ENCODE peak calls at places on chromosomes 16 and 17, in six cellular contexts. One of them, this sample, is unnamed.
A peak's percentile ranks its signal among the peaks of the same experiment; 100 is the strongest.

GRCh38 chr17:35372846-35373531 is 432 bp downstream of the SLFN11 start:
- DNase-seq in GM12878: no peak
- DNase-seq in A549: no peak
- DNase-seq in HCT116: no peak
- DNase-seq in endothelial cell of umbilical vein: peak; percentile 28
- DNase-seq in K562: no peak
- DNase-seq in this sample: no peak

GRCh38 chr16:2715519-2715918 is 4.5 kb downstream of the PRSS27 start:
- DNase-seq in GM12878: no peak
- DNase-seq in A549: no peak
- DNase-seq in HCT116: no peak
- DNase-seq in endothelial cell of umbilical vein: peak; percentile 49
- DNase-seq in K562: peak; percentile 80
- DNase-seq in this sample: peak; percentile 80

GRCh38 chr17:77285594-77286390 is 145.0 kb downstream of the SEC14L1 start:
- DNase-seq in GM12878: no peak
- DNase-seq in A549: peak; percentile 89
- DNase-seq in HCT116: no peak
- DNase-seq in endothelial cell of umbilical vein: no peak
- DNase-seq in K562: no peak
- DNase-seq in this sample: no peak

GRCh38 chr17:2697611-2698162 is 13.9 kb downstream of the CLUH start:
- DNase-seq in GM12878: no peak
- DNase-seq in A549: no peak
- DNase-seq in HCT116: no peak
- DNase-seq in endothelial cell of umbilical vein: no peak
- DNase-seq in K562: no peak
- DNase-seq in this sample: no peak

GRCh38 chr17:77606146-77606864 is 352.2 kb upstream of the TNRC6C start:
- DNase-seq in GM12878: no peak
- DNase-seq in A549: no peak
- DNase-seq in HCT116: no peak
- DNase-seq in endothelial cell of umbilical vein: no peak
- DNase-seq in K562: no peak
- DNase-seq in this sample: peak; percentile 37

GRCh38 chr17:77280304-77280910 is 139.6 kb downstream of the SEC14L1 start:
- DNase-seq in GM12878: no peak
- DNase-seq in A549: no peak
- DNase-seq in HCT116: peak; percentile 68
- DNase-seq in endothelial cell of umbilical vein: peak; percentile 53
- DNase-seq in K562: no peak
- DNase-seq in this sample: no peak

GRCh38 chr17:75549246-75550138 is 24.0 kb downstream of the LLGL2 start:
- DNase-seq in GM12878: no peak
- DNase-seq in A549: peak; percentile 70
- DNase-seq in HCT116: peak; percentile 63
- DNase-seq in endothelial cell of umbilical vein: no peak
- DNase-seq in K562: no peak
- DNase-seq in this sample: peak; percentile 86

GRCh38 chr16:4021070-4021779 is 95.0 kb downstream of the ADCY9 start:
- DNase-seq in GM12878: no peak
- DNase-seq in A549: peak; percentile 25
- DNase-seq in HCT116: no peak
- DNase-seq in endothelial cell of umbilical vein: no peak
- DNase-seq in K562: no peak
- DNase-seq in this sample: no peak

GRCh38 chr16:54265558-54266213 is 20.9 kb downstream of the IRX3 start:
- DNase-seq in GM12878: no peak
- DNase-seq in A549: no peak
- DNase-seq in HCT116: no peak
- DNase-seq in endothelial cell of umbilical vein: no peak
- DNase-seq in K562: no peak
- DNase-seq in this sample: no peak

GRCh38 chr17:72974605-72975232 is 117.8 kb downstream of the SLC39A11 start:
- DNase-seq in GM12878: no peak
- DNase-seq in A549: peak; percentile 55
- DNase-seq in HCT116: no peak
- DNase-seq in endothelial cell of umbilical vein: no peak
- DNase-seq in K562: no peak
- DNase-seq in this sample: no peak

GRCh38 chr17:73976676-73977521 is 226.6 kb upstream of the RPL38 start:
- DNase-seq in GM12878: no peak
- DNase-seq in A549: no peak
- DNase-seq in HCT116: no peak
- DNase-seq in endothelial cell of umbilical vein: no peak
- DNase-seq in K562: peak; percentile 59
- DNase-seq in this sample: no peak

DNA sequence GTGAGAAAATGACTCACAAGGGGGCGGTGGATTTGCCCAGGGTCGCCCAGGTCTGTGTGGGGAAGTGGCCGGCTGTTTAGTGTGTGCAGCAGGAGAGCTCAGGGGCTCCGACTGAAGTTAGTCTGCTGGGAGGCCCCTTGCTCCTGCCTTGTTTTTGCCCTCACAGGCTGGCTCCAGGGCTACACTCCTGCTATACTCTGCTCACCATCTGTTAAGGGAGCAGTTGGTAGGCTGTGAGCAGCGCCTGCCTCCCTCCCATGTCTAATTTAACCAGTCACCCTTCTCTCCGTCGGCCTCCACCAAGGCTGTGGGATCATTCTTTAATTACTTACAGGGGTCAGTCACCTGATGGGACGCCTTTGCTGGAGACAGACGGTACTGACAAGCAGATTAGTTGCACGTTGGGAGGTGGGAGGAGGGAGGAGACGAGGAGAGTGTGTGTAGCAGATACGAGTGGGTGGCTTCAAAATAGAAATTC is 35.5 kb downstream of the KSR1 start:
- DNase-seq in GM12878: no peak
- DNase-seq in A549: no peak
- DNase-seq in HCT116: no peak
- DNase-seq in endothelial cell of umbilical vein: no peak
- DNase-seq in K562: peak; percentile 94
- DNase-seq in this sample: no peak
- TF ChIP-seq MAX in GM12878: no peak
- TF ChIP-seq MAX in A549: no peak
- TF ChIP-seq MAX in HCT116: no peak
- TF ChIP-seq MAX in endothelial cell of umbilical vein: no peak
- TF ChIP-seq MAX in K562: peak; percentile 48
- TF ChIP-seq MAX in this sample: no peak

GRCh38 chr17:33056392-33057146 is 64.9 kb downstream of the SPACA3 start:
- DNase-seq in GM12878: no peak
- DNase-seq in A549: no peak
- DNase-seq in HCT116: no peak
- DNase-seq in endothelial cell of umbilical vein: no peak
- DNase-seq in K562: no peak
- DNase-seq in this sample: no peak

GRCh38 chr17:33055171-33055611 is 63.5 kb downstream of the SPACA3 start:
- DNase-seq in GM12878: no peak
- DNase-seq in A549: no peak
- DNase-seq in HCT116: no peak
- DNase-seq in endothelial cell of umbilical vein: no peak
- DNase-seq in K562: no peak
- DNase-seq in this sample: no peak

GRCh38 chr17:33053641-33054040 is 62.0 kb downstream of the SPACA3 start:
- DNase-seq in GM12878: no peak
- DNase-seq in A549: no peak
- DNase-seq in HCT116: no peak
- DNase-seq in endothelial cell of umbilical vein: no peak
- DNase-seq in K562: no peak
- DNase-seq in this sample: no peak

GRCh38 chr17:33055746-33056145 is 64.1 kb downstream of the SPACA3 start:
- DNase-seq in GM12878: no peak
- DNase-seq in A549: no peak
- DNase-seq in HCT116: no peak
- DNase-seq in endothelial cell of umbilical vein: no peak
- DNase-seq in K562: no peak
- DNase-seq in this sample: no peak

GRCh38 chr17:33057564-33057963 is 65.9 kb downstream of the SPACA3 start:
- DNase-seq in GM12878: no peak
- DNase-seq in A549: no peak
- DNase-seq in HCT116: no peak
- DNase-seq in endothelial cell of umbilical vein: no peak
- DNase-seq in K562: no peak
- DNase-seq in this sample: no peak
- TF ChIP-seq MAX in GM12878: no peak
- TF ChIP-seq MAX in A549: no peak
- TF ChIP-seq MAX in HCT116: no peak
- TF ChIP-seq MAX in endothelial cell of umbilical vein: no peak
- TF ChIP-seq MAX in K562: no peak
- TF ChIP-seq MAX in this sample: no peak

GRCh38 chr16:84851192-84852127 is 31.7 kb downstream of the CRISPLD2 start:
- DNase-seq in GM12878: no peak
- DNase-seq in A549: peak; percentile 91
- DNase-seq in HCT116: no peak
- DNase-seq in endothelial cell of umbilical vein: no peak
- DNase-seq in K562: no peak
- DNase-seq in this sample: no peak
- TF ChIP-seq MAX in GM12878: no peak
- TF ChIP-seq MAX in A549: peak; percentile 89
- TF ChIP-seq MAX in HCT116: no peak
- TF ChIP-seq MAX in endothelial cell of umbilical vein: no peak
- TF ChIP-seq MAX in K562: peak; percentile 29
- TF ChIP-seq MAX in this sample: no peak

GRCh38 chr16:31377210-31377903 is 15.8 kb upstream of the ITGAD start:
- DNase-seq in GM12878: no peak
- DNase-seq in A549: no peak
- DNase-seq in HCT116: no peak
- DNase-seq in endothelial cell of umbilical vein: no peak
- DNase-seq in K562: no peak
- DNase-seq in this sample: no peak

GRCh38 chr16:31386157-31386984 is 6.8 kb upstream of the ITGAD start:
- DNase-seq in GM12878: no peak
- DNase-seq in A549: peak; percentile 49
- DNase-seq in HCT116: peak; percentile 54
- DNase-seq in endothelial cell of umbilical vein: no peak
- DNase-seq in K562: peak; percentile 25
- DNase-seq in this sample: no peak

GRCh38 chr16:31385680-31386079 is 7.5 kb upstream of the ITGAD start:
- DNase-seq in GM12878: no peak
- DNase-seq in A549: no peak
- DNase-seq in HCT116: peak; percentile 15
- DNase-seq in endothelial cell of umbilical vein: no peak
- DNase-seq in K562: no peak
- DNase-seq in this sample: no peak

GRCh38 chr16:31380201-31380600 is 12.9 kb upstream of the ITGAD start:
- DNase-seq in GM12878: no peak
- DNase-seq in A549: no peak
- DNase-seq in HCT116: no peak
- DNase-seq in endothelial cell of umbilical vein: no peak
- DNase-seq in K562: no peak
- DNase-seq in this sample: no peak

GRCh38 chr16:31382485-31383161 is 10.5 kb upstream of the ITGAD start:
- DNase-seq in GM12878: no peak
- DNase-seq in A549: peak; percentile 60
- DNase-seq in HCT116: peak; percentile 33
- DNase-seq in endothelial cell of umbilical vein: peak; percentile 35
- DNase-seq in K562: peak; percentile 73
- DNase-seq in this sample: peak; percentile 88
- TF ChIP-seq MAX in GM12878: no peak
- TF ChIP-seq MAX in A549: no peak
- TF ChIP-seq MAX in HCT116: no peak
- TF ChIP-seq MAX in endothelial cell of umbilical vein: no peak
- TF ChIP-seq MAX in K562: no peak
- TF ChIP-seq MAX in this sample: no peak

DNA sequence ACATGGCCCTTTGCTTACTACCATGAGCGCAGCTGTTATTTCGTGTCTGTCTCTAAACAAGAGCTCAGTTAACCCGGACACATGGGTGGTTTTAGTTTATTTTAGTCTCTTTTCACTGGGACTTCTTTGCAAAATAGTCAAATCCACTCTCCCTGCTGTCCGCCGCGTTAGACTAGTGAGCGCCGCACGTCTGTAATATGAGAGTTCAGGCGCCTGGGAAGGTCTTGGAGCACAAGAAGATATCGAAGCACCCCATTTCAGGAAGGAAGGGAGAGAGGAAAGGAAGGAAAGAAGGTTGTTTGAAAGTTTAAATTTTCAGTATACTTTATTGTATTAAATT is 111.0 kb upstream of the CHMP6 start:
- DNase-seq in GM12878: no peak
- DNase-seq in A549: no peak
- DNase-seq in HCT116: no peak
- DNase-seq in endothelial cell of umbilical vein: no peak
- DNase-seq in K562: no peak
- DNase-seq in this sample: no peak
- TF ChIP-seq MAX in GM12878: no peak
- TF ChIP-seq MAX in A549: no peak
- TF ChIP-seq MAX in HCT116: no peak
- TF ChIP-seq MAX in endothelial cell of umbilical vein: no peak
- TF ChIP-seq MAX in K562: no peak
- TF ChIP-seq MAX in this sample: no peak

GRCh38 chr16:47731252-47731651 is 270.1 kb downstream of the PHKB start:
- DNase-seq in GM12878: no peak
- DNase-seq in A549: no peak
- DNase-seq in HCT116: no peak
- DNase-seq in endothelial cell of umbilical vein: no peak
- DNase-seq in K562: no peak
- DNase-seq in this sample: no peak

GRCh38 chr16:47734987-47735594 is 274.0 kb downstream of the PHKB start:
- DNase-seq in GM12878: no peak
- DNase-seq in A549: no peak
- DNase-seq in HCT116: no peak
- DNase-seq in endothelial cell of umbilical vein: no peak
- DNase-seq in K562: no peak
- DNase-seq in this sample: no peak

GRCh38 chr16:47732806-47733150 is 271.6 kb downstream of the PHKB start:
- DNase-seq in GM12878: no peak
- DNase-seq in A549: peak; percentile 19
- DNase-seq in HCT116: peak; percentile 10
- DNase-seq in endothelial cell of umbilical vein: peak; percentile 77
- DNase-seq in K562: no peak
- DNase-seq in this sample: no peak

GRCh38 chr16:47729701-47730100 is 268.6 kb downstream of the PHKB start:
- DNase-seq in GM12878: no peak
- DNase-seq in A549: no peak
- DNase-seq in HCT116: no peak
- DNase-seq in endothelial cell of umbilical vein: no peak
- DNase-seq in K562: no peak
- DNase-seq in this sample: no peak

GRCh38 chr16:47732122-47732805 is 271.1 kb downstream of the PHKB start:
- DNase-seq in GM12878: no peak
- DNase-seq in A549: peak; percentile 28
- DNase-seq in HCT116: peak; percentile 42
- DNase-seq in endothelial cell of umbilical vein: peak; percentile 5
- DNase-seq in K562: no peak
- DNase-seq in this sample: no peak
- TF ChIP-seq MAX in GM12878: no peak
- TF ChIP-seq MAX in A549: no peak
- TF ChIP-seq MAX in HCT116: no peak
- TF ChIP-seq MAX in endothelial cell of umbilical vein: no peak
- TF ChIP-seq MAX in K562: no peak
- TF ChIP-seq MAX in this sample: no peak

This sample was measured in H1.